ENCODE peak calls at places on chromosome X, in five cellular contexts. Z is IMR-90, J is neuronal stem cell, F is H1, T is mesendoderm. V is an unnamed sample.

GRCh38 chrX:66015152-66015827 is 24.6 kb downstream of the VSIG4 start:
- DNase-seq in Z (no peak), J (no peak), F (no peak), T (no peak), V (no peak)

GRCh38 chrX:13506574-13506973 is 62.8 kb upstream of the EGFL6 start:
- DNase-seq in Z (peak), J (peak), F (no peak), T (peak), V (peak)

GRCh38 chrX:118928126-118928525 is 46.3 kb upstream of the LONRF3 start:
- DNase-seq in Z (no peak), J (no peak), F (no peak), T (peak), V (no peak)

GRCh38 chrX:41240504-41240903 is 93.5 kb upstream of the DDX3X start:
- DNase-seq in Z (no peak), J (no peak), F (no peak), T (no peak), V (no peak)

GRCh38 chrX:120223374-120223773 is 27.2 kb upstream of the ZBTB33 start:
- DNase-seq in Z (no peak), J (no peak), F (no peak), T (no peak), V (no peak)

GRCh38 chrX:4484266-4484665 is 770.8 kb upstream of the PRKX start:
- DNase-seq in Z (no peak), J (no peak), F (no peak), T (peak), V (no peak)

GRCh38 chrX:51144828-51145442 is 187.7 kb upstream of the NUDT10 start:
- DNase-seq in Z (peak), J (peak), F (peak), T (peak), V (peak)

GRCh38 chrX:14026121-14026520 is 3.6 kb downstream of the GEMIN8 start:
- DNase-seq in Z (no peak), J (peak), F (no peak), T (no peak), V (no peak)

GRCh38 chrX:134388161-134389109 is 71.5 kb upstream of the HPRT1 start:
- DNase-seq in Z (no peak), J (no peak), F (no peak), T (no peak), V (no peak)

GRCh38 chrX:107776649-107777535 is 641 bp upstream of the NCBP2L start:
- DNase-seq in Z (peak), J (peak), F (peak), T (peak), V (peak)

GRCh38 chrX:121479406-121479805 is 432.0 kb downstream of the GLUD2 start:
- DNase-seq in Z (no peak), J (no peak), F (no peak), T (peak), V (no peak)

GRCh38 chrX:94107981-94108380 is 434.0 kb downstream of the FAM133A start:
- DNase-seq in Z (no peak), J (no peak), F (no peak), T (no peak), V (no peak)

GRCh38 chrX:790031-790430 is 159.4 kb downstream of the SHOX start:
- DNase-seq in Z (no peak), J (no peak), F (no peak), T (peak), V (no peak)

GRCh38 chrX:72121381-72121780 is 10.3 kb downstream of the RTL5 start:
- DNase-seq in Z (peak), J (no peak), F (no peak), T (no peak), V (peak)

GRCh38 chrX:68795741-68796140 is 33.1 kb upstream of the EFNB1 start:
- DNase-seq in Z (no peak), J (no peak), F (no peak), T (no peak), V (no peak)

GRCh38 chrX:101203782-101204351 is 15.7 kb upstream of the DRP2 start:
- DNase-seq in Z (peak), J (no peak), F (no peak), T (no peak), V (no peak)

GRCh38 chrX:13664026-13664425 is 11.1 kb downstream of the TCEANC start:
- DNase-seq in Z (no peak), J (no peak), F (no peak), T (no peak), V (no peak)

GRCh38 chrX:79081895-79082512 is 62.5 kb upstream of the GPR174 start:
- DNase-seq in Z (peak), J (peak), F (no peak), T (peak), V (peak)

GRCh38 chrX:40543661-40544328 is 37.0 kb upstream of the ATP6AP2 start:
- DNase-seq in Z (peak), J (peak), F (no peak), T (peak), V (peak)

GRCh38 chrX:104565791-104566687 is at the start of gene IL1RAPL2:
- DNase-seq in Z (no peak), J (peak), F (peak), T (peak), V (peak)

GRCh38 chrX:40132751-40133150 is 35.0 kb upstream of the BCOR start:
- DNase-seq in Z (peak), J (no peak), F (no peak), T (no peak), V (peak)

GRCh38 chrX:5979338-5979737 is 249.3 kb downstream of the NLGN4X start:
- DNase-seq in Z (no peak), J (no peak), F (no peak), T (no peak), V (no peak)

GRCh38 chrX:8201896-8202331 is 30.8 kb upstream of the VCX2 start:
- DNase-seq in Z (no peak), J (no peak), F (no peak), T (peak), V (peak)

GRCh38 chrX:63889001-63889400 is 104.0 kb upstream of the ARHGEF9 start:
- DNase-seq in Z (peak), J (no peak), F (no peak), T (peak), V (peak)

GRCh38 chrX:14673236-14673635 is 143.9 kb downstream of the GLRA2 start:
- DNase-seq in Z (peak), J (no peak), F (no peak), T (no peak), V (no peak)

GRCh38 chrX:103376979-103377324 is 614 bp downstream of the BEX3 start:
- DNase-seq in Z (peak), J (no peak), F (no peak), T (peak), V (peak)

GRCh38 chrX:151737494-151737893 is 2.9 kb downstream of the CNGA2 start:
- DNase-seq in Z (no peak), J (no peak), F (no peak), T (no peak), V (no peak)

GRCh38 chrX:148043456-148043855 is 62.3 kb downstream of the FMR1NB start:
- DNase-seq in Z (peak), J (no peak), F (no peak), T (no peak), V (peak)

GRCh38 chrX:115562492-115562872 is 1.5 kb downstream of the PLS3 start:
- DNase-seq in Z (peak), J (peak), F (no peak), T (peak), V (peak)

GRCh38 chrX:112247714-112248113 is 165.1 kb upstream of the TRPC5 start:
- DNase-seq in Z (no peak), J (no peak), F (no peak), T (no peak), V (no peak)

GRCh38 chrX:47232803-47233332 is at the start of gene USP11:
- DNase-seq in Z (peak), J (no peak), F (no peak), T (peak), V (peak)

GRCh38 chrX:125646195-125646594 is 326.5 kb downstream of the TEX13C start:
- DNase-seq in Z (no peak), J (no peak), F (no peak), T (no peak), V (no peak)

GRCh38 chrX:71671043-71671829 is 3.9 kb downstream of the LOC101059915 start:
- DNase-seq in Z (no peak), J (no peak), F (no peak), T (no peak), V (no peak)

GRCh38 chrX:18410038-18410437 is 15.4 kb upstream of the CDKL5 start:
- DNase-seq in Z (peak), J (no peak), F (no peak), T (peak), V (peak)

GRCh38 chrX:115690554-115691216 is 129.7 kb downstream of the PLS3 start:
- DNase-seq in Z (peak), J (peak), F (peak), T (peak), V (peak)

GRCh38 chrX:55142206-55142918 is 53.5 kb downstream of the PAGE2 start:
- DNase-seq in Z (no peak), J (no peak), F (no peak), T (no peak), V (no peak)

GRCh38 chrX:24981030-24981429 is 34.7 kb downstream of the ARX start:
- DNase-seq in Z (no peak), J (no peak), F (no peak), T (no peak), V (no peak)

GRCh38 chrX:140360284-140360683 is 144.6 kb downstream of the SOX3 start:
- DNase-seq in Z (no peak), J (no peak), F (no peak), T (peak), V (no peak)

GRCh38 chrX:19699151-19699550 is 183.8 kb upstream of the MAP3K15 start:
- DNase-seq in Z (no peak), J (no peak), F (no peak), T (no peak), V (no peak)

GRCh38 chrX:81286075-81286474 is 84.2 kb downstream of the SH3BGRL start:
- DNase-seq in Z (no peak), J (no peak), F (no peak), T (no peak), V (no peak)

DNA sequence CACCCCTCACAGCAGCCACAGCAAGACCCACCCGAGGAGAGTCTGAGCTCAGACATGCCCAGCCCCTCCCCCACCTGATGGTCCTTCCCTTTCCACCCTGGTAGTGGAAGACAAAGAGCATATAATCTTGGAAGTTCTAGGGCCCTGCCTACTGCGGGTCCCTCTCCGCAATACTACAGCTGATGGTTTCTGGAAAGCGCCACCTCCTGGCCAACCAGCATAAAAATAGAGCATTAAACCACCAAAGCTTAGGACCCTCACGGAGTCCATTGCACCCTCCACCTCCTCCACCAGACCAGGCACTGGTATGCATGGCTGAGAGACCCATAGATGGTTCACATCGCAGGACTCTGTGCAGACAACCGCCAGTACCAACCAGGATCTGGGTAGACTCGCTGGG is 78.2 kb downstream of the SH3BGRL start:
- DNase-seq in Z (no peak), J (no peak), F (no peak), T (peak), V (no peak)
- H4K8ac ChIP-seq in Z (no peak), J (no peak), F (no peak), T (no peak), V (no peak)

GRCh38 chrX:154359362-154360154 is 14.9 kb downstream of the FLNA start:
- DNase-seq in Z (no peak), J (no peak), F (no peak), T (no peak), V (no peak)
- H4K8ac ChIP-seq in Z (no peak), J (no peak), F (no peak), T (no peak), V (no peak)

DNA sequence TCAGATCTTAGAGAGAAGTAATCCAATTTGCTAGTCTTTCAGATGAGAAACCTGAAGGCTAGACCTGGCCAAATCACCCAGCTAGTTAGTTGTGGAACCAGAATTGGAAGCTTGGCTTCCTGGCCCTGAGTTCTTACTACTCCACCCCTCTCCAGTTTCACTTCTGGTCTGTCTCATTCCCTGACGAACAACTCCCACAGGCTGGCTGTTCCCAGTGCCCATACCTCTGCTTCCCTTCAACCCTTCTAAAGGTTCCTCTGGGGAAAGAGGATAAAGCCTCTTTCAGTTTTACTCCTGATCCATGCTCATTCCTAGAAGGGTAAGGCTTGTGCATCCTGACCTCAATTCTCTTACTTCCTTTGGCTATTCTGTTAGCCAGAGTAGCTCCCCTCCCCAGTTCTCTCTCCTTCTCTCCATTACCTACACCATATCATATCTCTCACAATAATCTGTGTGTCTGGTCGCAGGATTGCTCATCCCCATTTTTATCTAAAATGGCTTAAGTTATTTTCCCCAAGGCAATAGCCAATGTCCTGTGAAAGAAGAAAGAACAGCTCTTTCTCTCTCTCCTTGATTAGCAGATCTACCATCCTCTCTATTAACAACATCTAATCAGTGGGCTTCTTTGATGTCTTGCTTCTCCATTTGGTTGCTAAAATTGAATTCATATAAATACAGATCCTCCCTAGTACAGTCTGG is 155.0 kb upstream of the MAOA start:
- DNase-seq in Z (no peak), J (no peak), F (no peak), T (no peak), V (no peak)
- H4K8ac ChIP-seq in Z (no peak), J (no peak), F (no peak), T (no peak), V (no peak)

GRCh38 chrX:2609431-2610238 is 81.5 kb upstream of the CD99 start:
- DNase-seq in Z (peak), J (no peak), F (no peak), T (peak), V (peak)
- H4K8ac ChIP-seq in Z (no peak), J (no peak), F (no peak), T (no peak), V (no peak)

GRCh38 chrX:49002091-49002935 is at the start of gene GRIPAP1:
- DNase-seq in Z (peak), J (peak), F (peak), T (peak), V (peak)
- H4K8ac ChIP-seq in Z (peak), J (no peak), F (peak), T (no peak), V (peak)

DNA sequence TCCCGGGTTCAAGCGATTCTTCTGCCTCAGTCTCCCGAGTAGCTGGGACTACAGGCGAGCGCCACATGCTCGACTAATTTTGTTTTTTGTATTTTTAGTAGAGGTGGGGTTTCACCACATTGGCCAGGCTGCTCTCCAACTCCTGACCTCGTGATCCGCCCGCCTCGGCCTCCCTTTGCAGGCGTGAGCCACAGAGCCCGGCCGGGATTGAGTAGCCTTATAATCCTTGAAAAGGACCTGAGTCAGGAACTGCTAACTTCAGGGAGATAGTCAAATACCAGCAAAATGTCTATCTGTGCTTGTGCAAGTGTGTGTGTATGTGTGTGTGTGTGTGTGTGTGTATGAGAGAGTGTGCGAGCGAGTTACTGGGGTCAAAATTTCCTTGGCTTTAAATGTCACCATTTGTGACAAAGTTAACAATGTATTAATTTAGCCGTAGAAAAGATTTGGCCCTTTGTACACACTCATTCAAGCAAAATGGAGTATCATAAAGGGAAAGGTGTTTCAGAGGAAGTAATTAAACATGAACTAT is 1.8 kb upstream of the KDM6A start:
- DNase-seq in Z (no peak), J (no peak), F (no peak), T (peak), V (peak)
- H4K8ac ChIP-seq in Z (no peak), J (no peak), F (no peak), T (no peak), V (no peak)

GRCh38 chrX:110397904-110398303 is 39.3 kb downstream of the RTL9 start:
- DNase-seq in Z (no peak), J (no peak), F (no peak), T (peak), V (no peak)

GRCh38 chrX:110394653-110395052 is 36.0 kb downstream of the RTL9 start:
- DNase-seq in Z (peak), J (no peak), F (no peak), T (no peak), V (peak)

GRCh38 chrX:110397353-110397752 is 38.7 kb downstream of the RTL9 start:
- DNase-seq in Z (no peak), J (no peak), F (no peak), T (peak), V (no peak)

GRCh38 chrX:110396777-110397176 is 38.1 kb downstream of the RTL9 start:
- DNase-seq in Z (no peak), J (no peak), F (no peak), T (no peak), V (no peak)

DNA sequence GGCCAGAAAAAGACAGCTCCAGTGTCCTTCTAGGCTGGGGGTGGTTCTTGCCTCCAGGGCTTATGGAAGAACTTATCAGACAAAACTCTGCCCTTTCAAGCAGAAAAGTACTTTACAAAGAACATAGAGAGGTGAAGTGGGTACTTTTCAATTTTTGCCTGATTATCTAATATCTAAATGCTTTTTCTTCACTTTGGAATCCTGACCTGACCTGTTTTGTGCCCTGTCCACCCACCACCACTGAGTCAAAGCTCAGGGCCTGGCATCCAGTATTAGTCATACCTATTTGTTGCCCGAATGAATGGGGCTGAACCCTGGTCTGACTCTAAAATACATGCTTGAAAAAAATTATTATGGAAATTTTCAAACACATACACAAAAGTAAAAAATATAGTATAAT is 37.2 kb downstream of the RTL9 start:
- DNase-seq in Z (no peak), J (no peak), F (no peak), T (no peak), V (no peak)
- H4K8ac ChIP-seq in Z (no peak), J (no peak), F (no peak), T (no peak), V (no peak)

GRCh38 chrX:22392176-22392814 is 119.6 kb downstream of the CBLL2 start:
- DNase-seq in Z (no peak), J (no peak), F (no peak), T (no peak), V (peak)

GRCh38 chrX:22395372-22395771 is 122.7 kb downstream of the CBLL2 start:
- DNase-seq in Z (peak), J (no peak), F (no peak), T (no peak), V (peak)

GRCh38 chrX:22383988-22384387 is 111.3 kb downstream of the CBLL2 start:
- DNase-seq in Z (no peak), J (no peak), F (no peak), T (peak), V (no peak)

DNA sequence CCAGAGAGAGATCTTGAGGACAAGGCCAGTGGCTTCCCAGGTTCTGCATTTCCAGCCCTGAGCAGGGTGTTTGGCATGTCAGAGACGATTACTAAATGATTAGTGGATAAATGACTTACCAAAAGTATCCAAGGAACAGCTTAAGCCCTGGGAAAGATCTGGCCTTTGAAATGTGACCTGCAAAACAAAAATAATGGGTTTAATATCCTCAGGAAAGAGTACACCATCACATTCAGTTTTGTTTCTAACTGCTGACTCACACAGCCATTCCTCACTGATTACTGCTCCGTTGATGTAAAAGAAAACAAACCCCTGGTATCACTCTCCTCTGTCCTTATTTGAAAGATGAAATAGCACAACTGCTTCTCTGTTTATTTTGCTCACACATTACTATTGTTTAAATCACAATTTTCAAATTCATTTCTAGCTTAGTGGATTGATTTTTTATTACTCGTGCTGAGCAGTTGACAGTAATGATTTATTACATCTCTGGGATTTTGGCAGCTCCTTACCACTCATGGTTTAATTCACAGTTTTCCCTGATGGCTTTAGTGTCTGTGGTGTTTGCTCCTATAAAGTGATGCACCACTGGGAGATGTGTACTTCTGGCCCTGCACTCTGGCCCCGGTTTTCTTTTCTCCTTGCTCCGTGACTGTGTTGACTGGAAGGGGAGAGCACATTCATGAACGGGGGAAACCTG is 117.0 kb downstream of the CBLL2 start:
- DNase-seq in Z (peak), J (no peak), F (no peak), T (peak), V (peak)
- H4K8ac ChIP-seq in Z (no peak), J (no peak), F (no peak), T (no peak), V (no peak)